ENCODE peak calls at places on chromosomes 7 and 10, in five cellular contexts. U, X, N, W and O are unnamed samples.

GRCh38 chr7:155104913-155105312 is 34.8 kb downstream of the HTR5A start:
- DNase-seq in N (no peak), W (no peak), X (no peak), U (no peak), O (no peak)

GRCh38 chr7:106246941-106247826 is 37.6 kb downstream of the NAMPT start:
- DNase-seq in X (no peak), W (no peak), N (no peak), U (no peak), O (peak; percentile 55)

GRCh38 chr7:151012031-151012692 is 12.1 kb downstream of the ATG9B start:
- DNase-seq in X (no peak), N (no peak), U (no peak), W (no peak), O (no peak)

GRCh38 chr7:26417911-26418413 is 126.3 kb downstream of the SNX10 start:
- DNase-seq in U (no peak), W (no peak), X (no peak), N (no peak), O (peak; percentile 3)

GRCh38 chr10:21496285-21497176 is 29.0 kb downstream of the SKIDA1 start:
- DNase-seq in X (peak; percentile 63), U (peak; percentile 83), W (peak; percentile 69), N (peak; percentile 38), O (peak; percentile 40)

GRCh38 chr7:37390149-37390548 is 58.5 kb downstream of the ELMO1 start:
- DNase-seq in U (no peak), N (no peak), X (peak; percentile 78), W (no peak), O (no peak)

GRCh38 chr7:108253275-108254044 is 123.3 kb upstream of the LAMB4 start:
- DNase-seq in W (no peak), N (peak; percentile 44), U (no peak), X (no peak), O (peak; percentile 70)

GRCh38 chr10:72702868-72703581 is 11.1 kb downstream of the MCU start:
- DNase-seq in N (peak; percentile 73), U (no peak), W (peak; percentile 51), X (no peak), O (peak; percentile 88)

GRCh38 chr7:16669581-16669980 is 23.6 kb downstream of the BZW2 start:
- DNase-seq in U (no peak), X (no peak), N (peak; percentile 30), W (no peak), O (peak; percentile 47)

GRCh38 chr10:121084029-121084674 is 233.0 kb downstream of the WDR11 start:
- DNase-seq in W (no peak), X (no peak), N (no peak), U (no peak), O (no peak)

GRCh38 chr7:122803323-122803722 is 82.9 kb downstream of the CADPS2 start:
- DNase-seq in N (no peak), X (no peak), U (no peak), W (peak; percentile 38), O (peak; percentile 57)

GRCh38 chr7:115005942-115006341 is 84.0 kb downstream of the MDFIC start:
- DNase-seq in N (no peak), W (no peak), U (peak; percentile 70), X (no peak), O (no peak)

GRCh38 chr10:48606530-48607355 is 1.9 kb upstream of the ARHGAP22 start:
- DNase-seq in N (peak; percentile 97), W (no peak), X (no peak), U (peak; percentile 33), O (peak; percentile 97)

GRCh38 chr10:46523119-46523880 is 33.2 kb downstream of the GPRIN2 start:
- DNase-seq in N (peak; percentile 28), W (no peak), U (no peak), X (peak; percentile 64), O (peak; percentile 50)

GRCh38 chr7:27183682-27184341 is 1.2 kb downstream of the HOXA11 start:
- DNase-seq in N (no peak), X (no peak), W (no peak), U (peak; percentile 49), O (no peak)

GRCh38 chr10:22561909-22562308 is 152.5 kb downstream of the PIP4K2A start:
- DNase-seq in N (no peak), X (no peak), U (no peak), W (no peak), O (no peak)

GRCh38 chr10:126147866-126148578 is 240.3 kb downstream of the ADAM12 start:
- DNase-seq in W (no peak), N (peak; percentile 91), X (no peak), U (no peak), O (peak; percentile 64)

GRCh38 chr10:21398549-21399345 is 126.7 kb downstream of the SKIDA1 start:
- DNase-seq in X (no peak), W (no peak), N (peak; percentile 53), U (no peak), O (no peak)

GRCh38 chr10:109104806-109105205 is 818.5 kb downstream of the XPNPEP1 start:
- DNase-seq in W (no peak), N (no peak), U (no peak), X (no peak), O (no peak)

GRCh38 chr7:79063019-79063698 is 390.3 kb downstream of the MAGI2 start:
- DNase-seq in U (no peak), W (no peak), N (peak; percentile 8), X (no peak), O (no peak)

GRCh38 chr10:103758294-103758681 is 97.1 kb downstream of the SH3PXD2A start:
- DNase-seq in W (no peak), U (no peak), N (peak; percentile 48), X (no peak), O (peak; percentile 13)

GRCh38 chr7:97155897-97156418 is 38.5 kb downstream of the SDHAF3 start:
- DNase-seq in W (no peak), N (no peak), X (no peak), U (no peak), O (no peak)

GRCh38 chr10:77698267-77698932 is 60.8 kb upstream of the KCNMA1 start:
- DNase-seq in W (no peak), N (no peak), U (no peak), X (no peak), O (no peak)

GRCh38 chr7:37928878-37929277 is 8.4 kb downstream of the EPDR1 start:
- DNase-seq in W (no peak), U (no peak), X (no peak), N (no peak), O (no peak)

GRCh38 chr10:103847909-103848468 is 7.4 kb downstream of the SH3PXD2A start:
- DNase-seq in W (no peak), U (peak; percentile 69), N (no peak), X (no peak), O (no peak)

GRCh38 chr7:32574626-32575025 is 79.3 kb downstream of the AVL9 start:
- DNase-seq in U (no peak), X (no peak), W (no peak), N (no peak), O (no peak)

GRCh38 chr7:95686109-95686508 is 86.2 kb upstream of the DYNC1I1 start:
- DNase-seq in N (peak; percentile 61), U (no peak), X (no peak), W (peak; percentile 43), O (peak; percentile 89)

GRCh38 chr7:66747385-66748126 is 7.0 kb downstream of the RABGEF1 start:
- DNase-seq in W (no peak), U (no peak), N (peak; percentile 21), X (no peak), O (peak; percentile 20)
- H3K4me3 ChIP-seq in W (peak overlapping the region; percentile 16), U (no peak overlapping the region), N (no peak overlapping the region), X (no peak overlapping the region), O (no peak overlapping the region)

GRCh38 chr10:2979267-2979660 is 88.1 kb upstream of the PFKP start:
- DNase-seq in U (no peak), N (peak; percentile 88), W (no peak), X (no peak), O (peak; percentile 33)

GRCh38 chr10:2980791-2981360 is 86.5 kb upstream of the PFKP start:
- DNase-seq in X (no peak), N (peak; percentile 74), U (no peak), W (peak; percentile 28), O (peak; percentile 34)

GRCh38 chr10:2978111-2978510 is 89.2 kb upstream of the PFKP start:
- DNase-seq in U (no peak), X (no peak), N (peak; percentile 75), W (peak; percentile 39), O (peak; percentile 71)

GRCh38 chr10:2980116-2980515 is 87.2 kb upstream of the PFKP start:
- DNase-seq in U (no peak), W (no peak), N (peak; percentile 46), X (no peak), O (no peak)

DNA sequence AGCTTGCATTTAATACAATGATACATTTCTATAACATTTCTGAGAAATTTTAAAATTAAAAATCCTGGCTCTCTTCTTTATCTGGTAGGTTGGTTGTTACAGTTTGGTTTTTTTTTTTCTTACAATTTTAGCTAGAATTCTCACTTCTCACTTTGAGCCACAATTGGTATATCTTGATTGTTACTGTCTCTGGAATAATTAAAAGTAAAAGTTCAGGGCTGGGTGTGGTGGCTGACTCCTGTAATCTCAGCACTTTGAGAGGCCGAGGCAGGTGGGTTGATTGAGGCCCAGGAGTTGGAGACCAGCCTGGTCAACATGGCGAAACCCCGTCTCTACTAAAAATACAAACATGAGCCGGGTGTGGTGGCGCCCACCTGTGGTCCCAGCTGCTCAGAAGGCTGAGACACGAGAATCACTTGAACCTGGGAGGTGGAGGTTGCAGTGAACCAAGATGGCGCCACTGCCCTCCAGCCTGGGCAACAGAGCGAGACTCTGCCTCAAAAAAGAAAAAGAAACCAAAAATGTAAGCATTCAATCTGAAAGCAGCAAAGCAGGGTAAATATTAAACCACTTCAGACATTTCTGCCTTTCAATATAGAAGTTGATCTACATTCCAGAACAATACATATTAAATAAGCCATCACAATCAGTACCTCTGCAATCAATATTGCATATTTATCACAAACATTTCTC is 88.6 kb upstream of the PFKP start:
- DNase-seq in U (no peak), X (no peak), N (no peak), W (no peak), O (no peak)
- TF ChIP-seq CTCF in U (no peak), X (no peak), N (no peak), W (no peak), O (no peak)

GRCh38 chr7:134826105-134826504 is 46.7 kb downstream of the CALD1 start:
- DNase-seq in U (no peak), W (no peak), X (no peak), N (peak; percentile 80), O (peak; percentile 89)

GRCh38 chr7:134829381-134829986 is 50.0 kb downstream of the CALD1 start:
- DNase-seq in N (peak; percentile 46), U (no peak), X (no peak), W (no peak), O (no peak)

GRCh38 chr7:134828361-134828760 is 48.9 kb downstream of the CALD1 start:
- DNase-seq in W (no peak), X (no peak), U (no peak), N (peak; percentile 41), O (peak; percentile 80)

GRCh38 chr7:134827436-134827835 is 48.0 kb downstream of the CALD1 start:
- DNase-seq in X (no peak), W (no peak), U (no peak), N (no peak), O (no peak)

GRCh38 chr7:134827889-134828288 is 48.5 kb downstream of the CALD1 start:
- DNase-seq in U (no peak), W (no peak), X (no peak), N (peak; percentile 72), O (peak; percentile 91)
- H3K4me3 ChIP-seq in U (no peak overlapping the region), W (no peak overlapping the region), X (no peak overlapping the region), N (no peak overlapping the region), O (no peak overlapping the region)

DNA sequence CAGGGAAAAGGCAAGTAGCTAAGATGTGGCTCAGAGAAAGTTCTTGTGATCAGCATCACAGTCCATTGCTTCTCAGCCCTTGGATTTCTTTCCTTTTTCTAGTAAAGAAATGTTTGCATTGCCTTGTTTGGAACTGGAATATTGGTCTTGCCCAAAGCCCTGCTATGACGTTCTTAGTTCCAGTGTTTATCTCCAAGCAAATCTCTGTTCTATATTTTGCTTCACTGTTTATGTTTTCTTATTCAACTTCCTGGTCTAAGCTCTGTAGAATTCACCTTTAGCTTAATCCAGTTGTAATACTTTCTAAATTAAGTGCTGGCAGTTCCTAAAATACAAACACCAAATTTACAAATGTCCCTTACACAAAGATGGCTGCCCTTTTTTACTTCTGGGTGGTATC is 88.7 kb upstream of the ZNF438 start:
- DNase-seq in U (no peak), N (no peak), X (no peak), W (no peak), O (no peak)
- TF ChIP-seq CTCF in U (no peak), N (no peak), X (no peak), W (no peak), O (no peak)